ENCODE peak calls at places on chromosomes 2 and 18, in seven cellular contexts. K is activated effector memory CD4-positive, alpha-beta T cell treated with anti-CD3 and anti-CD28 coated beads, Interleukin-2, amount 50 U/mL, for 16 hours; S is HT1080; J is sigmoid colon; V is NCI-H1694; B is GM12865; Z is naive B cell. W is an unnamed sample.

GRCh38 chr2:173553589-173553988 is 198.9 kb downstream of the CDCA7 start:
- DNase-seq in V (no peak), Z (no peak), J (no peak), S (peak), B (no peak), K (no peak), W (no peak)

GRCh38 chr2:74267068-74267467 is 68.7 kb downstream of the MTHFD2 start:
- DNase-seq in Z (no peak), K (peak), B (peak), V (no peak), S (peak), J (no peak), W (peak)

GRCh38 chr2:165953306-165953654 is 296 bp downstream of the TTC21B start:
- DNase-seq in K (no peak), B (no peak), Z (no peak), V (no peak), S (no peak), J (no peak), W (no peak)

GRCh38 chr2:218888341-218888740 is 7.7 kb downstream of the WNT10A start:
- DNase-seq in V (no peak), S (no peak), B (no peak), K (peak), J (no peak), Z (no peak), W (no peak)

GRCh38 chr2:236661064-236661761 is 91.6 kb downstream of the ACKR3 start:
- DNase-seq in K (no peak), V (no peak), Z (no peak), J (no peak), B (no peak), S (peak), W (no peak)

GRCh38 chr2:167803449-167803988 is 443.9 kb downstream of the STK39 start:
- DNase-seq in Z (no peak), V (no peak), K (no peak), S (no peak), B (no peak), J (no peak), W (no peak)

GRCh38 chr2:9982248-9982647 is 30.8 kb downstream of the GRHL1 start:
- DNase-seq in Z (no peak), S (no peak), K (no peak), J (no peak), B (no peak), V (no peak), W (no peak)

GRCh38 chr2:128637481-128638155 is 318.9 kb upstream of the HS6ST1 start:
- DNase-seq in J (no peak), S (no peak), V (no peak), Z (no peak), K (no peak), B (no peak), W (no peak)

GRCh38 chr2:75068546-75068945 is 110.1 kb downstream of the POLE4 start:
- DNase-seq in K (no peak), B (peak), J (no peak), S (no peak), V (no peak), Z (no peak), W (no peak)

GRCh38 chr2:52498062-52498750 is 1269.4 kb upstream of the CHAC2 start:
- DNase-seq in J (no peak), V (no peak), Z (no peak), S (no peak), K (no peak), B (no peak), W (no peak)

GRCh38 chr18:78085241-78086185 is 835.9 kb downstream of the GALR1 start:
- DNase-seq in V (no peak), J (no peak), K (no peak), Z (no peak), B (no peak), S (peak), W (no peak)

GRCh38 chr2:109529532-109530449 is 84.0 kb downstream of the SEPTIN10 start:
- DNase-seq in K (no peak), Z (no peak), V (no peak), J (peak), B (no peak), S (no peak), W (no peak)

GRCh38 chr2:145649061-145649460 is 1129.1 kb upstream of the ZEB2 start:
- DNase-seq in S (no peak), K (no peak), B (no peak), V (no peak), J (no peak), Z (no peak), W (no peak)

GRCh38 chr2:120880381-120880780 is 144.7 kb downstream of the GLI2 start:
- DNase-seq in V (no peak), K (no peak), Z (no peak), B (no peak), J (no peak), S (peak), W (no peak)

GRCh38 chr2:127622561-127623387 is 23.2 kb upstream of the GPR17 start:
- DNase-seq in B (no peak), V (no peak), S (no peak), J (peak), Z (no peak), K (peak), W (no peak)

GRCh38 chr18:49959176-49959575 is 145.8 kb upstream of the ACAA2 start:
- DNase-seq in B (peak), S (no peak), Z (no peak), K (no peak), V (no peak), J (no peak), W (no peak)

GRCh38 chr2:112683550-112684414 is 37.0 kb upstream of the NT5DC4 start:
- DNase-seq in S (no peak), J (no peak), Z (no peak), B (no peak), K (no peak), V (no peak), W (no peak)

GRCh38 chr18:59878644-59879043 is 21.2 kb upstream of the PMAIP1 start:
- DNase-seq in V (no peak), K (no peak), S (peak), B (peak), J (no peak), Z (no peak), W (peak)

GRCh38 chr2:158414538-158414937 is 42.0 kb downstream of the CCDC148 start:
- DNase-seq in K (no peak), J (no peak), V (no peak), Z (no peak), S (peak), B (no peak), W (no peak)

W was measured in GM13977.